ENCODE peak calls at places on chromosomes 11 and 22, in six cellular contexts. M, O, C, S, F and T are unnamed samples.

GRCh38 chr11:125320347-125321122 is 156.0 kb downstream of the PKNOX2 start:
- DNase-seq in M (no peak), F (no peak), O (peak; percentile 37), C (no peak), S (no peak), T (no peak)

GRCh38 chr11:104771782-104772181 is 126.5 kb downstream of the CASP12 start:
- DNase-seq in C (peak; percentile 85), O (no peak), M (no peak), F (no peak), S (no peak), T (no peak)

GRCh38 chr11:3047637-3048036 is 9.6 kb downstream of the CARS1 start:
- DNase-seq in O (no peak), C (no peak), F (no peak), S (no peak), M (no peak), T (no peak)

GRCh38 chr11:96964661-96965060 is 574.8 kb downstream of the JRKL start:
- DNase-seq in M (no peak), F (no peak), S (no peak), C (no peak), O (no peak), T (peak; percentile 2)

GRCh38 chr22:45534339-45535192 is 31.9 kb downstream of the FBLN1 start:
- DNase-seq in F (no peak), S (no peak), M (no peak), C (no peak), O (no peak), T (no peak)

GRCh38 chr11:96303067-96303466 is 39.9 kb downstream of the MAML2 start:
- DNase-seq in S (peak; percentile 90), O (no peak), C (peak; percentile 97), F (no peak), M (no peak), T (no peak)

GRCh38 chr22:36818010-36818642 is 1.3 kb upstream of the PVALB start:
- DNase-seq in M (no peak), O (no peak), F (no peak), S (peak; percentile 41), C (peak; percentile 4), T (no peak)

GRCh38 chr11:65323813-65324212 is 9.1 kb downstream of the CDC42EP2 start:
- DNase-seq in F (no peak), O (no peak), C (no peak), M (no peak), S (no peak), T (no peak)

GRCh38 chr11:134032501-134033091 is 36.3 kb upstream of the JAM3 start:
- DNase-seq in M (no peak), S (peak; percentile 74), O (no peak), C (no peak), F (no peak), T (no peak)

GRCh38 chr11:119844808-119845207 is 115.8 kb upstream of the NECTIN1 start:
- DNase-seq in C (no peak), M (no peak), S (no peak), F (no peak), O (no peak), T (no peak)

GRCh38 chr11:105824494-105825013 is 197.5 kb downstream of the MSANTD4 start:
- DNase-seq in S (no peak), O (no peak), M (no peak), F (no peak), C (no peak), T (no peak)

GRCh38 chr22:50112151-50113118 is 22.6 kb downstream of the MOV10L1 start:
- DNase-seq in M (no peak), O (no peak), C (peak; percentile 25), F (no peak), S (peak; percentile 53), T (no peak)

GRCh38 chr11:64796047-64796756 is 6.8 kb downstream of the MAP4K2 start:
- DNase-seq in C (no peak), S (no peak), M (no peak), O (no peak), F (no peak), T (no peak)

GRCh38 chr22:18000441-18001039 is 23.8 kb downstream of the MICAL3 start:
- DNase-seq in C (peak; percentile 9), O (peak; percentile 72), F (no peak), M (peak; percentile 52), S (peak; percentile 54), T (peak; percentile 63)

GRCh38 chr11:111586305-111586915 is 15.8 kb upstream of the SIK2 start:
- DNase-seq in C (peak; percentile 85), F (peak; percentile 55), M (peak; percentile 78), S (peak; percentile 75), O (peak; percentile 87), T (peak; percentile 57)

GRCh38 chr22:43389227-43389836 is 22.5 kb upstream of the MPPED1 start:
- DNase-seq in M (no peak), S (no peak), C (no peak), F (no peak), O (no peak), T (no peak)

GRCh38 chr11:65016705-65017104 is 2.7 kb downstream of the ARL2 start:
- DNase-seq in M (peak; percentile 29), F (no peak), S (no peak), C (no peak), O (peak; percentile 40), T (no peak)

GRCh38 chr11:44623716-44624491 is 58.4 kb downstream of the CD82 start:
- DNase-seq in C (no peak), S (no peak), F (no peak), O (no peak), M (no peak), T (no peak)

GRCh38 chr11:120501976-120502755 is 9.4 kb upstream of the GRIK4 start:
- DNase-seq in M (no peak), S (no peak), O (no peak), C (no peak), F (no peak), T (no peak)

GRCh38 chr22:36541831-36542391 is 12.9 kb upstream of the EIF3D start:
- DNase-seq in M (no peak), F (peak; percentile 64), C (peak; percentile 94), O (no peak), S (peak; percentile 96), T (no peak)

GRCh38 chr22:19970479-19971275 is 29.1 kb upstream of the TXNRD2 start:
- DNase-seq in F (no peak), M (peak; percentile 68), O (peak; percentile 77), S (peak; percentile 68), C (peak; percentile 55), T (peak; percentile 80)

GRCh38 chr11:2942872-2943710 is 13.9 kb upstream of the PHLDA2 start:
- DNase-seq in O (no peak), S (no peak), M (no peak), F (no peak), C (no peak), T (no peak)

GRCh38 chr11:64923151-64923661 is 1.3 kb upstream of the PPP2R5B start:
- DNase-seq in M (no peak), C (no peak), S (no peak), F (no peak), O (no peak), T (no peak)

GRCh38 chr11:11037162-11037732 is 179.4 kb upstream of the ZBED5 start:
- DNase-seq in F (no peak), O (no peak), S (no peak), C (no peak), M (no peak), T (no peak)

GRCh38 chr11:115848080-115848479 is 343.9 kb upstream of the CADM1 start:
- DNase-seq in F (no peak), O (peak; percentile 31), C (no peak), S (no peak), M (no peak), T (peak; percentile 17)

GRCh38 chr11:121140369-121140768 is 39.3 kb downstream of the TECTA start:
- DNase-seq in F (no peak), C (no peak), S (no peak), M (no peak), O (no peak), T (no peak)

GRCh38 chr11:65429069-65429681 is 6.6 kb downstream of the NEAT1 start:
- DNase-seq in F (no peak), S (peak; percentile 81), M (peak; percentile 39), C (peak; percentile 38), O (peak; percentile 35), T (peak; percentile 32)

GRCh38 chr11:71268706-71269321 is 16.4 kb upstream of the SHANK2 start:
- DNase-seq in S (no peak), F (no peak), O (no peak), C (no peak), M (no peak), T (no peak)

GRCh38 chr11:11380340-11380739 is 27.3 kb upstream of the CSNK2A3 start:
- DNase-seq in F (no peak), O (no peak), S (no peak), C (no peak), M (no peak), T (no peak)

DNA sequence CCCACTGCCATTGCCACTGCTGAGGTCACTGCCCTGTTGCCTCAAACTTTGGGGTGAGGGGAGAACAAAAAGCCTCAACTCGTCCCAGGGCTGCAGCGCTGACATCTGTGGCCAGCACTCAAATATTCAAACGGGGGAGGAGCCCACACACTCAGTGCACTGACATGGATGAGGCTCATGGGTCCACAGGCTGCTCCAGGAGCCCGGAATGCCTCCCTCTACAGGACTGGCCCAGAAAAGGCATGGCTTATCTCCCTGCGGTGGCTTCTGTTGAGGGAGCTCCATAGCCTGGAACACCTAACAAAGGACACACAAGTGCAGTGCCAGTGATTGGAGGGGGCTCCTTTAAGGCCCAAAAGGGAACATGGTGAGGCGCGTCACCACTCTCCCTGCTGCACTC is 341.1 kb upstream of the LUZP2 start:
- DNase-seq in F (no peak), O (peak; percentile 36), C (no peak), S (no peak), M (no peak), T (peak; percentile 37)
- TF ChIP-seq EZH2phosphoT487 in F (no peak), O (no peak), C (no peak), S (no peak), M (no peak), T (no peak)

GRCh38 chr11:86490582-86490981 is 115.9 kb downstream of the CCDC81 start:
- DNase-seq in S (no peak), M (no peak), F (no peak), C (no peak), O (no peak), T (no peak)
- TF ChIP-seq EZH2phosphoT487 in S (no peak), M (no peak), F (no peak), C (no peak), O (no peak), T (no peak)

DNA sequence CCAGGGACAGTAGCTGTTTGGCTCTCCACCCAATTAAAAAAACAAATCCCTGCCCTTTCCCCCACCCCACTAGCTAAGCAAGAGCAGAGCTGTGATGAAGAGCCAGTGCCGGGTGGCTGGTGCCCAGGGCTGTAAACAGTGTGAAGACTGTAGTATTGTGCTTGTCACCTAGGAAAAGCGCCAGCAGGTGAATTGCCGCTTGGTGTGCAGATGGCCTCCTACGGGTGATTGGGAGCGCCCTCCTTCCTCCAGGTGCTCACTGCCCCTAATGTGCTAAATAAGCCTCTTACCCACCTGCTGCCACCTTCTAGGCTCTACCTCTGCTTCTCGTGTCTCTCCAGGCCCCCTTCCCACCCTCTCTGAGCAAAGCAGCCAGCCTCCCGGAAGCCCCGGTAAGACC is 18.4 kb upstream of the RAPSN start:
- DNase-seq in S (no peak), O (no peak), M (no peak), C (no peak), F (no peak), T (no peak)
- TF ChIP-seq EZH2phosphoT487 in S (no peak), O (no peak), M (no peak), C (no peak), F (no peak), T (no peak)

DNA sequence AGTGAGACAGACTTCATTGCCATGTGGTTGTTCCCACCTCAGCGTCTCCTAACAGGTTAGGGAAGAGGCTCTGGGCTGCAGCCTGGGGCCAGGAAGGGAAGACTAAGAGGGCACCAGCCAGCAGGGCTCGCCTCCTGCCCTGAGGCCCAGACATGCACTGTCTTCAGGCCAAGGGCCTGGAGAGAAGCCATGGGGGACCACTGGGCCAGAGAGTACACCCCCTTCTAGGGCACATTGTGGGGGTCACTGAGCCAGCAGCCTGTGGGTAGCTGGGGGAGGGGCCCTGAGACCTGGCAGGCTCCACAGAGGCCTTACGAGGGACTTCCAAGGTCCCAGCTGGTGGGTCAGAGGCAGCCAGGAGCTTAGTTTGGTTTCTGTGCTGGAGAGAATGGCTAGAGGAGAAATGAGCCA is 25.0 kb upstream of the MYRF start:
- DNase-seq in F (no peak), S (no peak), M (no peak), C (no peak), O (no peak), T (no peak)
- TF ChIP-seq EZH2phosphoT487 in F (no peak), S (no peak), M (no peak), C (no peak), O (no peak), T (no peak)